ENCODE peak calls at places on chromosomes 2 and 18, in six cellular contexts. U, W, Y, Q, R and O are unnamed samples.

GRCh38 chr18:63004466-63005089 is 289.2 kb downstream of the PHLPP1 start:
- DNase-seq in R (no peak), Y (no peak), U (no peak), Q (no peak), W (no peak), O (no peak)

GRCh38 chr18:57430983-57431382 is 4.2 kb upstream of the ONECUT2 start:
- DNase-seq in Y (no peak), R (no peak), W (peak; percentile 28), Q (no peak), U (peak; percentile 24), O (no peak)

GRCh38 chr18:68229351-68229750 is 485.6 kb downstream of the TMX3 start:
- DNase-seq in R (no peak), Y (no peak), U (no peak), Q (no peak), W (no peak), O (no peak)

GRCh38 chr18:60775978-60776377 is 403.4 kb upstream of the MC4R start:
- DNase-seq in W (no peak), R (no peak), Q (no peak), U (no peak), Y (no peak), O (no peak)

GRCh38 chr18:13625355-13625754 is 101.0 kb downstream of the FAM210A start:
- DNase-seq in Q (no peak), R (no peak), U (no peak), Y (no peak), W (no peak), O (no peak)

GRCh38 chr18:3816601-3817363 is 366.8 kb downstream of the TGIF1 start:
- DNase-seq in U (no peak), Q (peak; percentile 99), R (peak; percentile 79), Y (no peak), W (no peak), O (no peak)

GRCh38 chr2:86037141-86037794 is 68.4 kb downstream of the POLR1A start:
- DNase-seq in W (no peak), R (no peak), Q (peak; percentile 92), U (no peak), Y (no peak), O (no peak)

GRCh38 chr2:210762604-210763588 is 206.5 kb downstream of the CPS1 start:
- DNase-seq in Q (no peak), U (no peak), W (peak; percentile 53), R (no peak), Y (peak; percentile 23), O (peak; percentile 68)

GRCh38 chr2:186771850-186772463 is 77.0 kb downstream of the ZSWIM2 start:
- DNase-seq in R (peak; percentile 78), Q (no peak), U (no peak), W (peak; percentile 67), Y (no peak), O (peak; percentile 63)

GRCh38 chr2:28750316-28751101 is 1.1 kb upstream of the PPP1CB start:
- DNase-seq in Q (peak; percentile 50), U (no peak), R (no peak), Y (no peak), W (no peak), O (no peak)

GRCh38 chr2:218386505-218387368 is 4.7 kb downstream of the SLC11A1 start:
- DNase-seq in Q (no peak), W (no peak), U (no peak), R (no peak), Y (no peak), O (peak; percentile 45)

GRCh38 chr2:234864518-234864917 is 87.3 kb upstream of the SH3BP4 start:
- DNase-seq in Q (no peak), W (no peak), U (no peak), Y (no peak), R (no peak), O (no peak)

GRCh38 chr18:14912967-14913366 is 165.0 kb downstream of the ANKRD30B start:
- DNase-seq in Q (no peak), R (no peak), U (no peak), Y (no peak), W (no peak), O (no peak)

GRCh38 chr2:25669520-25669919 is 3.9 kb downstream of the DTNB start:
- DNase-seq in Y (peak; percentile 62), Q (no peak), R (no peak), W (no peak), U (no peak), O (peak; percentile 74)

GRCh38 chr18:54764786-54765185 is 63.5 kb upstream of the RAB27B start:
- DNase-seq in Q (no peak), Y (no peak), W (no peak), U (no peak), R (no peak), O (no peak)

GRCh38 chr2:86592547-86593230 is 29.4 kb upstream of the CHMP3 start:
- DNase-seq in Y (no peak), R (no peak), W (no peak), Q (peak; percentile 21), U (no peak), O (no peak)

GRCh38 chr2:225041210-225041870 is 928 bp downstream of the DOCK10 start:
- DNase-seq in Q (peak; percentile 62), Y (no peak), W (peak; percentile 11), U (no peak), R (peak; percentile 23), O (peak; percentile 38)

GRCh38 chr2:191412353-191412752 is 167.1 kb downstream of the MYO1B start:
- DNase-seq in U (no peak), R (no peak), W (no peak), Q (no peak), Y (no peak), O (no peak)

GRCh38 chr18:62596145-62597005 is 73.5 kb downstream of the ZCCHC2 start:
- DNase-seq in W (no peak), R (peak; percentile 26), U (no peak), Q (no peak), Y (no peak), O (no peak)

GRCh38 chr2:169141713-169142352 is 72.5 kb downstream of the DHRS9 start:
- DNase-seq in Q (peak; percentile 53), R (peak; percentile 43), Y (peak; percentile 31), U (peak; percentile 55), W (peak; percentile 79), O (peak; percentile 75)
- H3K4me2 ChIP-seq in Q (no peak overlapping the region), R (no peak overlapping the region), Y (no peak overlapping the region), U (no peak overlapping the region), W (no peak overlapping the region), O (no peak overlapping the region)

GRCh38 chr18:24763765-24764548 is 303.5 kb downstream of the HRH4 start:
- DNase-seq in U (no peak), Y (no peak), W (no peak), Q (peak; percentile 96), R (no peak), O (no peak)

GRCh38 chr18:24764766-24765165 is 304.3 kb downstream of the HRH4 start:
- DNase-seq in Y (no peak), U (no peak), Q (peak; percentile 66), R (no peak), W (no peak), O (no peak)

GRCh38 chr18:24762417-24762816 is 302.0 kb downstream of the HRH4 start:
- DNase-seq in U (no peak), Q (peak; percentile 65), W (no peak), R (no peak), Y (no peak), O (no peak)

GRCh38 chr18:24766376-24766775 is 305.9 kb downstream of the HRH4 start:
- DNase-seq in Q (peak; percentile 89), R (no peak), U (no peak), W (no peak), Y (no peak), O (no peak)

GRCh38 chr18:24761765-24762164 is 301.3 kb downstream of the HRH4 start:
- DNase-seq in R (no peak), Y (no peak), Q (no peak), U (no peak), W (no peak), O (no peak)
- H3K18ac ChIP-seq in R (no peak overlapping the region), Y (no peak overlapping the region), Q (no peak overlapping the region), U (no peak overlapping the region), W (no peak overlapping the region), O (no peak overlapping the region)

GRCh38 chr2:237045449-237045848 is 40.2 kb upstream of the COPS8 start:
- DNase-seq in U (no peak), Y (no peak), R (peak; percentile 58), Q (no peak), W (peak; percentile 71), O (no peak)
- H3K4me2 ChIP-seq in U (no peak overlapping the region), Y (no peak overlapping the region), R (no peak overlapping the region), Q (no peak overlapping the region), W (no peak overlapping the region), O (no peak overlapping the region)

DNA sequence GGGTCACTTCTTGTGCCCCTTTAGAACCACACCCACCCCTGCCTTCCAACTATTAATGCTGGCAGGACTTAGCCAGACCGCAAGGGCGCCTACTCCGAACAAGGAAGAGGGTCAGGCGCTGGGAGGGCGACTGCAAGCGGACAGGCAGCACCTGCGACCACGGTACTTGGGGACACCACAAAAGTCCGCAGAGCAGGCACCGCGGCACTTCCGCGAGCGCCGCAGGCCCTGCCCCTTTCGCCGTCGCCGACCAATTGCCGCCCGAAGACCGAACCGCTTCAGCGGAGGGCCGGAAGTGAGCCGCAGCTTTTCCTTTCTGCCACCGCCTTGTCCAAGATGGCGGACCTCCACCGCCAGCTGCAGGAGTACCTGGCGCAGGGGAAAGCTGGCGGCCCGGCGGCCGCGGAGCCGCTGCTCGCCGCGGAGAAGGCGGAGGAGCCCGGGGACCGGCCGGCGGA is at the start of gene SFT2D3:
- DNase-seq in R (peak; percentile 92), W (peak; percentile 97), U (peak; percentile 82), Y (peak; percentile 91), Q (peak; percentile 89), O (peak; percentile 97)
- H3K18ac ChIP-seq in R (peak within 1 kb of the TSS; percentile 80), W (peak within 1 kb of the TSS; percentile 70), U (peak within 1 kb of the TSS; percentile 97), Y (peak within 1 kb of the TSS; percentile 89), Q (peak within 1 kb of the TSS; percentile 91), O (peak within 1 kb of the TSS; percentile 13)